ENCODE peak calls at places on chromosomes 3 and 15, in five cellular contexts. J is Karpas-422, Z is globus pallidus, U is GM13977, M is NCI-H2029 treated with DMSO at 0.1 percent for 48 hours. Q is an unnamed sample.

GRCh38 chr3:122415762-122416654 is at the start of gene WDR5B:
- DNase-seq in Z (peak; percentile 96), U (peak; percentile 92), J (peak; percentile 99), M (no peak), Q (peak; percentile 96)

GRCh38 chr3:59783468-59783988 is 733.7 kb upstream of the CFAP20DC start:
- DNase-seq in Z (no peak), M (no peak), U (no peak), J (no peak), Q (no peak)

GRCh38 chr3:33989229-33989628 is 190.8 kb downstream of the PDCD6IP start:
- DNase-seq in M (no peak), U (no peak), Z (no peak), J (peak; percentile 64), Q (no peak)

GRCh38 chr15:57591822-57592367 is at the start of gene MYZAP:
- DNase-seq in M (no peak), U (peak; percentile 62), J (no peak), Z (peak; percentile 19), Q (peak; percentile 86)

GRCh38 chr3:169133178-169134161 is 530.0 kb downstream of the MECOM start:
- DNase-seq in Z (no peak), M (no peak), U (no peak), J (no peak), Q (no peak)

GRCh38 chr3:17730318-17730967 is 12.0 kb downstream of the TBC1D5 start:
- DNase-seq in J (no peak), U (no peak), M (peak; percentile 85), Z (no peak), Q (no peak)

GRCh38 chr15:59322056-59322755 is 50.5 kb downstream of the MYO1E start:
- DNase-seq in Z (no peak), M (no peak), J (no peak), U (no peak), Q (no peak)

GRCh38 chr3:188348445-188349244 is 194.7 kb downstream of the LPP start:
- DNase-seq in J (peak; percentile 67), M (no peak), Z (no peak), U (no peak), Q (peak; percentile 20)

GRCh38 chr15:69659454-69660050 is 206.9 kb downstream of the RPLP1 start:
- DNase-seq in Z (no peak), J (no peak), U (no peak), M (no peak), Q (no peak)

GRCh38 chr3:18630295-18630694 is 205.2 kb upstream of the SATB1 start:
- DNase-seq in M (no peak), U (no peak), J (no peak), Z (no peak), Q (no peak)

GRCh38 chr15:92393994-92394326 is 279 bp downstream of the ST8SIA2 start:
- DNase-seq in Z (no peak), U (no peak), M (no peak), J (no peak), Q (no peak)

GRCh38 chr15:70306582-70306981 is 208.9 kb upstream of the TLE3 start:
- DNase-seq in M (no peak), U (no peak), Z (no peak), J (no peak), Q (no peak)

GRCh38 chr15:45454825-45455224 is 67.7 kb downstream of the SLC30A4 start:
- DNase-seq in Z (peak; percentile 47), M (no peak), U (peak; percentile 58), J (no peak), Q (no peak)

GRCh38 chr3:112647122-112647521 is 6.2 kb upstream of the CCDC80 start:
- DNase-seq in M (peak; percentile 56), U (no peak), Z (no peak), J (no peak), Q (no peak)

GRCh38 chr3:43231276-43232000 is 54.9 kb upstream of the SNRK start:
- DNase-seq in U (no peak), Z (no peak), M (no peak), J (no peak), Q (peak; percentile 55)

Q was measured in cerebellum.